ENCODE peak calls at places on chromosomes 12 and 14, in six cellular contexts. U is GM20000, O is HEK293T, C is nucleus accumbens, E is lower leg skin, L is occipital lobe. X is an unnamed sample.

GRCh38 chr14:33475623-33476022 is 475.3 kb downstream of the EGLN3 start:
- DNase-seq in U (peak; percentile 6), O (peak; percentile 49), C (peak; percentile 19), E (no peak), L (no peak), X (peak; percentile 85)

GRCh38 chr12:80872053-80872452 is 65.7 kb downstream of the LIN7A start:
- DNase-seq in U (no peak), O (no peak), C (no peak), E (no peak), L (no peak), X (no peak)

GRCh38 chr14:71716371-71716770 is 215.9 kb upstream of the RGS6 start:
- DNase-seq in U (no peak), O (no peak), C (no peak), E (no peak), L (no peak), X (no peak)

GRCh38 chr12:32765906-32766305 is 10.2 kb upstream of the YARS2 start:
- DNase-seq in U (no peak), O (no peak), C (no peak), E (no peak), L (no peak), X (no peak)

GRCh38 chr12:110661337-110661972 is 27.5 kb downstream of the HVCN1 start:
- DNase-seq in U (peak; percentile 70), O (no peak), C (no peak), E (peak; percentile 48), L (no peak), X (no peak)

GRCh38 chr12:62917066-62917465 is 17.9 kb downstream of the PPM1H start:
- DNase-seq in U (no peak), O (no peak), C (no peak), E (no peak), L (no peak), X (no peak)

GRCh38 chr12:61412209-61412608 is 848.0 kb upstream of the USP15 start:
- DNase-seq in U (no peak), O (no peak), C (no peak), E (no peak), L (no peak), X (no peak)

GRCh38 chr12:124293286-124294003 is 1.4 kb upstream of the RFLNA start:
- DNase-seq in U (no peak), O (no peak), C (no peak), E (no peak), L (no peak), X (no peak)

GRCh38 chr12:6268484-6269157 is 41.9 kb upstream of the PLEKHG6 start:
- DNase-seq in U (no peak), O (no peak), C (no peak), E (no peak), L (no peak), X (no peak)

GRCh38 chr12:70487440-70487839 is 121.3 kb downstream of the KCNMB4 start:
- DNase-seq in U (no peak), O (no peak), C (no peak), E (no peak), L (no peak), X (no peak)

GRCh38 chr14:89221109-89221508 is 195.9 kb downstream of the FOXN3 start:
- DNase-seq in U (no peak), O (no peak), C (no peak), E (no peak), L (no peak), X (no peak)

GRCh38 chr14:89486961-89487360 is 69.9 kb upstream of the FOXN3 start:
- DNase-seq in U (no peak), O (no peak), C (no peak), E (no peak), L (no peak), X (no peak)

GRCh38 chr14:76396714-76397187 is 20.8 kb downstream of the ESRRB start:
- DNase-seq in U (no peak), O (no peak), C (no peak), E (no peak), L (no peak), X (no peak)

GRCh38 chr12:121132601-121133481 is at the start of gene P2RX7:
- DNase-seq in U (peak; percentile 41), O (no peak), C (peak; percentile 85), E (peak; percentile 84), L (peak; percentile 92), X (peak; percentile 99)

GRCh38 chr14:44149597-44149996 is 357.5 kb downstream of the FSCB start:
- DNase-seq in U (no peak), O (peak; percentile 44), C (no peak), E (no peak), L (no peak), X (no peak)

GRCh38 chr14:75134644-75135043 is 7.8 kb upstream of the NEK9 start:
- DNase-seq in U (no peak), O (no peak), C (no peak), E (peak; percentile 57), L (no peak), X (no peak)

GRCh38 chr14:55578511-55578910 is 1.5 kb upstream of the KTN1 start:
- DNase-seq in U (no peak), O (no peak), C (no peak), E (no peak), L (no peak), X (peak; percentile 12)

GRCh38 chr14:100589760-100590469 is 2.7 kb upstream of the BEGAIN start:
- DNase-seq in U (no peak), O (no peak), C (no peak), E (no peak), L (no peak), X (no peak)

GRCh38 chr12:132789099-132789471 is 27.5 kb upstream of the ANKLE2 start:
- DNase-seq in U (no peak), O (no peak), C (no peak), E (no peak), L (no peak), X (no peak)

GRCh38 chr14:51208982-51209381 is 31.1 kb upstream of the TMX1 start:
- DNase-seq in U (no peak), O (no peak), C (no peak), E (no peak), L (no peak), X (no peak)

GRCh38 chr14:85308531-85309300 is 221.2 kb upstream of the FLRT2 start:
- DNase-seq in U (no peak), O (no peak), C (no peak), E (no peak), L (no peak), X (no peak)

GRCh38 chr12:53389702-53390101 is 9.7 kb downstream of the SP1 start:
- DNase-seq in U (no peak), O (no peak), C (no peak), E (no peak), L (no peak), X (no peak)

GRCh38 chr12:46754550-46754949 is 71.2 kb downstream of the SLC38A4 start:
- DNase-seq in U (no peak), O (no peak), C (no peak), E (no peak), L (no peak), X (no peak)

GRCh38 chr12:85781751-85782150 is 54.5 kb downstream of the RASSF9 start:
- DNase-seq in U (no peak), O (no peak), C (no peak), E (no peak), L (no peak), X (no peak)

X was measured in globus pallidus.